ENCODE peak calls at places on chromosomes 7 and 10, in seven cellular contexts. R, Y, J, P, G, F and X are unnamed samples.

GRCh38 chr10:100792544-100792943 is 47.2 kb downstream of the PAX2 start:
- DNase-seq in R (no peak), Y (no peak), J (no peak), P (no peak), G (no peak), F (no peak), X (no peak)

GRCh38 chr7:99036531-99037175 is 107.3 kb downstream of the SMURF1 start:
- DNase-seq in R (peak), Y (peak), J (no peak), P (peak), G (no peak), F (peak), X (no peak)

GRCh38 chr7:26212921-26213718 is 11.6 kb downstream of the CBX3 start:
- DNase-seq in R (no peak), Y (no peak), J (no peak), P (no peak), G (no peak), F (no peak), X (no peak)

GRCh38 chr10:107546986-107547385 is 382.5 kb upstream of the SORCS1 start:
- DNase-seq in R (no peak), Y (no peak), J (no peak), P (no peak), G (no peak), F (no peak), X (no peak)

GRCh38 chr7:78080241-78080640 is 281.7 kb downstream of the PHTF2 start:
- DNase-seq in R (no peak), Y (no peak), J (no peak), P (no peak), G (no peak), F (no peak), X (no peak)

GRCh38 chr10:84314269-84314668 is 14.1 kb upstream of the CCSER2 start:
- DNase-seq in R (no peak), Y (no peak), J (no peak), P (no peak), G (no peak), F (no peak), X (no peak)

GRCh38 chr10:98460837-98461499 is 14.2 kb upstream of the HPS1 start:
- DNase-seq in R (peak), Y (peak), J (no peak), P (no peak), G (peak), F (peak), X (no peak)

GRCh38 chr7:785416-785815 is 46.9 kb upstream of the SUN1 start:
- DNase-seq in R (no peak), Y (no peak), J (no peak), P (no peak), G (no peak), F (no peak), X (no peak)

GRCh38 chr10:16967866-16968721 is 150.9 kb upstream of the RSU1 start:
- DNase-seq in R (no peak), Y (no peak), J (no peak), P (no peak), G (peak), F (peak), X (no peak)

GRCh38 chr7:81260152-81260551 is 341.3 kb upstream of the SEMA3C start:
- DNase-seq in R (no peak), Y (no peak), J (no peak), P (no peak), G (no peak), F (no peak), X (no peak)

GRCh38 chr7:140635345-140635744 is 5.3 kb downstream of the DENND2A start:
- DNase-seq in R (no peak), Y (peak), J (no peak), P (peak), G (no peak), F (no peak), X (no peak)

GRCh38 chr10:18699849-18700554 is 40.8 kb downstream of the ARL5B start:
- DNase-seq in R (no peak), Y (no peak), J (no peak), P (no peak), G (no peak), F (peak), X (no peak)

GRCh38 chr7:151349507-151349853 is 7.9 kb downstream of the NUB1 start:
- DNase-seq in R (no peak), Y (no peak), J (no peak), P (no peak), G (no peak), F (no peak), X (no peak)

GRCh38 chr10:62818426-62819011 is 2.4 kb upstream of the EGR2 start:
- DNase-seq in R (peak), Y (peak), J (no peak), P (peak), G (no peak), F (no peak), X (no peak)

GRCh38 chr7:7769712-7770111 is 51.3 kb upstream of the RPA3 start:
- DNase-seq in R (no peak), Y (no peak), J (no peak), P (no peak), G (no peak), F (no peak), X (no peak)

GRCh38 chr10:112750427-112751167 is 199.4 kb upstream of the TCF7L2 start:
- DNase-seq in R (no peak), Y (no peak), J (no peak), P (no peak), G (no peak), F (peak), X (no peak)

GRCh38 chr10:50932113-50932512 is 46.7 kb upstream of the A1CF start:
- DNase-seq in R (no peak), Y (no peak), J (no peak), P (no peak), G (no peak), F (no peak), X (no peak)

GRCh38 chr10:92531132-92531531 is 42.8 kb downstream of the IDE start:
- DNase-seq in R (peak), Y (no peak), J (no peak), P (no peak), G (no peak), F (no peak), X (no peak)

GRCh38 chr7:157851501-157852067 is 514.8 kb downstream of the DNAJB6 start:
- DNase-seq in R (no peak), Y (no peak), J (no peak), P (peak), G (peak), F (peak), X (no peak)

GRCh38 chr10:78605800-78606350 is 462.9 kb upstream of the ZMIZ1 start:
- DNase-seq in R (no peak), Y (no peak), J (no peak), P (no peak), G (peak), F (peak), X (peak)

GRCh38 chr7:13414661-13415105 is 574.8 kb downstream of the ETV1 start:
- DNase-seq in R (no peak), Y (no peak), J (no peak), P (no peak), G (no peak), F (no peak), X (peak)

GRCh38 chr7:128697301-128697905 is 25.3 kb downstream of the GARIN1A start:
- DNase-seq in R (peak), Y (peak), J (no peak), P (peak), G (no peak), F (peak), X (no peak)

GRCh38 chr7:17130281-17131059 is 168.0 kb upstream of the AHR start:
- DNase-seq in R (no peak), Y (no peak), J (no peak), P (no peak), G (peak), F (peak), X (peak)

GRCh38 chr10:76899490-76899889 is 738.1 kb downstream of the KCNMA1 start:
- DNase-seq in R (no peak), Y (no peak), J (no peak), P (no peak), G (no peak), F (no peak), X (no peak)

GRCh38 chr7:4191046-4191445 is 491.0 kb upstream of the FOXK1 start:
- DNase-seq in R (no peak), Y (no peak), J (no peak), P (no peak), G (no peak), F (no peak), X (no peak)

GRCh38 chr10:62972103-62972502 is 155.9 kb upstream of the EGR2 start:
- DNase-seq in R (no peak), Y (no peak), J (no peak), P (no peak), G (no peak), F (no peak), X (no peak)

DNA sequence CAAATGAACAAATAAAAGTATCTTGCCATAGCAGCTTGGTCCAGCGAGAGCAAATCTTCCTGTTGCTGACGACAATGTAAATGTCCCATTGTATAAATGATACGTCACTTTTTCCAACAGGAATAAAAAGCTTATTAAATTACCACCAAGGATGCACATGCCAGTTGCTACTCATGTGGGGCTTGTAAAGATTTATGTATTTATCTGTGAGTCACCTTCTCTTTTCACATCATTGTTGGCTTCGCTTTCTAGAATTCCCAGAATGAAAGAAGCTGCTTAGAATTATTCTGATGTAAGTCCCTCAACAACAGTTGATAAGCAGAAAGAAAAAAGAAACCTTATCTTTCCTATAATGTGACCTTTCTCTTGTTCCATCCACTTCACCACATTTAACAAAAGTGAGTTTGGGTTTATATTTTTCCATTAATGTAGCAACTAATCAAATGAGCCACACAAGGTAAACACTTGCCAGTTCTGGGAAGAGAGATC is 22.4 kb downstream of the DNAJC12 start:
- DNase-seq in R (no peak), Y (no peak), J (no peak), P (no peak), G (no peak), F (no peak), X (no peak)
- TF ChIP-seq JUND in R (peak), Y (peak), J (no peak), P (no peak), G (no peak), F (no peak), X (no peak)

DNA sequence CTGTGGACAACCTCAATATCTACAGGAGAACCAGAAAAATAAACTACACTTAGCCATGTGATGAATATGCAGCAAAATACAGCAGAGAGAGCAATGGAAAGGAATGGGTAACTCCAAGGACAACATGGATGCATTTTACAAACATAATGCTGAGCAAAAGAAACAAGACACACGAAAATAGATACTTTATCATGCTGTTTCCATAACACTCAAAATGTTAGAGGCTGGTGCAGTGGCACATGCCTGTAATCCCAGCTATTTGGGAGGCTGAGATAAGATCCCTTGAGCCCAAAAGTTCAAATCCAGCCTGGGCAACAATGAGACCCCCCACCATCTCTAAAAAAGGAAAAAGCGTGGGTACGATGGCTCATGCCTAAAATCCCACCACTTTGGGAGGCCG is 8.3 kb downstream of the BCL7B start:
- DNase-seq in R (no peak), Y (no peak), J (no peak), P (no peak), G (no peak), F (no peak), X (no peak)
- TF ChIP-seq JUND in R (no peak), Y (no peak), J (no peak), P (no peak), G (no peak), F (no peak), X (no peak)

DNA sequence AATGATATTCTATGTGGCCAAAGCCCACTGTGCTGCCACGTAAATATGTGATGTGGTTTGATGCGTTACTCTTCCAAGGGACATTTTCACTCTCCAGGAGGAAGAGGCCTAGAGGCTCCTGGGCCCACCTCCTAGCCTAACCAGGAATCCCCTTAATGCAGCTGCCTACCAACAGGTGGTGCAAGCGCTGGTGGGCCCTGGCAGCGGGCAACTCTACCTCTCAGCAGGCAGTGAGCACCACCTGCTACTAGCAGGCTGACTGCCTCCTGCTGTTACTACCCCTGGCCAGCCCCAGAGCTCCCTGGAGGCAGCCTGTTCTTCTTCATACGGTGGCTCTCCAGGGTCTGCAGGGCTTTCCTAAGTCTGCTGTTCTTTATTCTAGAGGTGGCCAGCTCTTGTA is 62.8 kb downstream of the CDH23 start:
- DNase-seq in R (no peak), Y (no peak), J (no peak), P (no peak), G (no peak), F (no peak), X (no peak)
- TF ChIP-seq JUND in R (no peak), Y (no peak), J (no peak), P (no peak), G (no peak), F (no peak), X (no peak)

GRCh38 chr10:71554671-71555070 is 158.0 kb downstream of the CDH23 start:
- DNase-seq in R (no peak), Y (no peak), J (no peak), P (no peak), G (no peak), F (no peak), X (no peak)
- TF ChIP-seq JUND in R (no peak), Y (no peak), J (no peak), P (no peak), G (no peak), F (no peak), X (no peak)